ENCODE peak calls at places on chromosomes 12 and 14, in four cellular contexts. K, Q, W and T are unnamed samples.
A peak's percentile ranks its signal among the peaks of the same experiment; 100 is the strongest.

GRCh38 chr14:79965896-79966295 is 245.4 kb downstream of the DIO2 start:
- ATAC-seq in K (no peak), Q (no peak), W (no peak), T (no peak)

GRCh38 chr12:118608770-118609344 is 232.5 kb downstream of the SUDS3 start:
- ATAC-seq in K (no peak), Q (no peak), W (no peak), T (no peak)

GRCh38 chr12:104846056-104846762 is 111.9 kb downstream of the SLC41A2 start:
- ATAC-seq in K (no peak), Q (no peak), W (no peak), T (no peak)

GRCh38 chr12:40188558-40189320 is 36.1 kb upstream of the LRRK2 start:
- ATAC-seq in K (no peak), Q (no peak), W (no peak), T (no peak)

GRCh38 chr14:23028800-23029199 is 5.9 kb downstream of the PSMB5 start:
- ATAC-seq in K (no peak), Q (no peak), W (peak; percentile 33), T (no peak)

GRCh38 chr12:31736472-31736871 is 7.7 kb upstream of the AMN1 start:
- ATAC-seq in K (peak; percentile 77), Q (peak; percentile 76), W (peak; percentile 72), T (no peak)

GRCh38 chr12:10068634-10069033 is 30.2 kb downstream of the CLEC1A start:
- ATAC-seq in K (no peak), Q (no peak), W (no peak), T (peak; percentile 32)

GRCh38 chr12:96438330-96438729 is 38.1 kb upstream of the CDK17 start:
- ATAC-seq in K (no peak), Q (no peak), W (no peak), T (no peak)

GRCh38 chr12:131598717-131599116 is 112.2 kb upstream of the SFSWAP start:
- ATAC-seq in K (peak; percentile 87), Q (no peak), W (no peak), T (no peak)

GRCh38 chr12:56996793-56997545 is 9.4 kb downstream of the ZBTB39 start:
- ATAC-seq in K (peak; percentile 11), Q (no peak), W (no peak), T (peak; percentile 44)

GRCh38 chr12:74412607-74413230 is 124.9 kb upstream of the ATXN7L3B start:
- ATAC-seq in K (no peak), Q (no peak), W (peak; percentile 48), T (no peak)

GRCh38 chr12:34119366-34119765 is 97.1 kb downstream of the ALG10 start:
- ATAC-seq in K (no peak), Q (no peak), W (no peak), T (no peak)

GRCh38 chr12:60101715-60102114 is 505.9 kb downstream of the SLC16A7 start:
- ATAC-seq in K (no peak), Q (no peak), W (no peak), T (no peak)

GRCh38 chr12:49557917-49558215 is 10.1 kb downstream of the MCRS1 start:
- ATAC-seq in K (no peak), Q (peak; percentile 49), W (no peak), T (no peak)

GRCh38 chr12:101823039-101823438 is 7.7 kb downstream of the GNPTAB start:
- ATAC-seq in K (no peak), Q (no peak), W (no peak), T (no peak)

GRCh38 chr12:69908208-69908607 is 83.2 kb downstream of the MYRFL start:
- ATAC-seq in K (no peak), Q (no peak), W (no peak), T (no peak)

GRCh38 chr14:88546621-88547385 is 8.0 kb downstream of the PTPN21 start:
- ATAC-seq in K (no peak), Q (no peak), W (no peak), T (no peak)

GRCh38 chr12:128662106-128662505 is 161.7 kb downstream of the SLC15A4 start:
- ATAC-seq in K (no peak), Q (no peak), W (no peak), T (no peak)

GRCh38 chr12:12671850-12672660 is 23.9 kb downstream of the GPR19 start:
- ATAC-seq in K (no peak), Q (no peak), W (peak; percentile 7), T (no peak)

GRCh38 chr12:65139389-65139788 is 18.3 kb upstream of the WIF1 start:
- ATAC-seq in K (no peak), Q (no peak), W (no peak), T (no peak)

GRCh38 chr12:726281-727140 is 25.9 kb upstream of the WNK1 start:
- ATAC-seq in K (no peak), Q (peak; percentile 70), W (no peak), T (no peak)

GRCh38 chr14:92692822-92693226 is 55.6 kb downstream of the LGMN start:
- ATAC-seq in K (no peak), Q (no peak), W (peak; percentile 26), T (peak; percentile 44)

GRCh38 chr12:87427770-87428169 is 601.4 kb downstream of the C12orf50 start:
- ATAC-seq in K (no peak), Q (no peak), W (no peak), T (no peak)

DNA sequence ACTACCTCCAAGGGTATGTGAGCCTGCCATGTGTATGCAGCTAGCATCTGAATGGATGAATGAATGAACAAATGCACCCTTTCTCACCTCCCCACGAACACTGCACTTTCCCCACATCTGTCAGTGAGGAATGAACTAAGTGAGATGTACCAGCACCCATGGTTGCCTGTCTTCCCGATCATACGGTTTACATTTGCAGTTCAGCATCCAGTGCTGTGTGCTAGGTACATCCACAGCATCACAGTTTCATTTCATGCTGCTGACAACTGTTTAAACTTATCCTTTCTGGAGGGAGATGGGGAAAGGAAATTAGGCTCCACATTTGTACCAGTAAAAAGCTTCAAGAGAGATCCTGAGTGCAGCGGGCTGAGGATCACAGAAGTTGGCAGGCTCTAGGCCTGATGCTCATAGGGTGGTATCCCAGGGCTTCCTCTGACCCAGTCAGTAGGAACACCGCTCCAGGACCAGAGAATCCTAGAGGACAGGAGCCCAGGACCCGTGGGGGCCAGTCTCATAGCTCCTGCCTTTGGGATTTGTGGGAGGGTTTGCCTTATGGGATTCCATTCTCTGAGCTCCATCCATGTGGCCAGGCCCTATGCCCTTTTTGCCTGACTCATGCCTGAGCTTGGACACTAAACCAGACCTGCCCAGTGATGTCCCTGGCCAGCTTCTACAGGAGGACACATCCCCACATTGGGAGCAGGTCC is 294.5 kb downstream of the CACNA1C start:
- ATAC-seq in K (no peak), Q (no peak), W (no peak), T (no peak)
- H3K27ac ChIP-seq in K (no peak overlapping the region), Q (no peak overlapping the region), W (no peak overlapping the region), T (no peak overlapping the region)

GRCh38 chr12:79677667-79678066 is 13.1 kb downstream of the PAWR start:
- ATAC-seq in K (no peak), Q (no peak), W (no peak), T (no peak)

GRCh38 chr12:79674629-79675028 is 16.1 kb downstream of the PAWR start:
- ATAC-seq in K (no peak), Q (no peak), W (peak; percentile 28), T (no peak)

GRCh38 chr12:79673334-79673733 is 17.4 kb downstream of the PAWR start:
- ATAC-seq in K (no peak), Q (no peak), W (peak; percentile 29), T (no peak)

GRCh38 chr12:79678306-79678705 is 12.5 kb downstream of the PAWR start:
- ATAC-seq in K (no peak), Q (no peak), W (no peak), T (no peak)

GRCh38 chr12:79676579-79676978 is 14.2 kb downstream of the PAWR start:
- ATAC-seq in K (no peak), Q (no peak), W (peak; percentile 9), T (no peak)
- TF ChIP-seq EP300 in K (no peak), Q (no peak), W (no peak), T (no peak)

GRCh38 chr12:124464830-124465229 is 102.6 kb downstream of the NCOR2 start:
- ATAC-seq in K (peak; percentile 79), Q (no peak), W (no peak), T (no peak)

GRCh38 chr12:124464062-124464461 is 103.3 kb downstream of the NCOR2 start:
- ATAC-seq in K (no peak), Q (no peak), W (no peak), T (no peak)

GRCh38 chr12:124469193-124469888 is 98.1 kb downstream of the NCOR2 start:
- ATAC-seq in K (no peak), Q (no peak), W (no peak), T (no peak)

GRCh38 chr12:124465473-124465872 is 101.9 kb downstream of the NCOR2 start:
- ATAC-seq in K (no peak), Q (no peak), W (no peak), T (no peak)

GRCh38 chr12:124466200-124467128 is 100.9 kb downstream of the NCOR2 start:
- ATAC-seq in K (peak; percentile 38), Q (peak; percentile 46), W (peak; percentile 99), T (peak; percentile 62)
- H3K4me3 ChIP-seq in K (no peak overlapping the region), Q (no peak overlapping the region), W (no peak overlapping the region), T (no peak overlapping the region)

GRCh38 chr14:50766338-50766886 is 64.5 kb downstream of the NIN start:
- ATAC-seq in K (no peak), Q (no peak), W (no peak), T (no peak)
- H3K27ac ChIP-seq in K (no peak overlapping the region), Q (no peak overlapping the region), W (no peak overlapping the region), T (peak overlapping the region; percentile 57)

GRCh38 chr14:73759183-73759713 is 45.1 kb upstream of the PNMA1 start:
- ATAC-seq in K (peak; percentile 25), Q (peak; percentile 12), W (no peak), T (peak; percentile 26)

GRCh38 chr14:73761621-73762355 is 47.6 kb upstream of the PNMA1 start:
- ATAC-seq in K (no peak), Q (no peak), W (peak; percentile 1), T (no peak)

GRCh38 chr14:73760598-73761586 is 46.7 kb upstream of the PNMA1 start:
- ATAC-seq in K (no peak), Q (no peak), W (peak; percentile 5), T (no peak)

GRCh38 chr14:73758392-73759182 is 44.4 kb upstream of the PNMA1 start:
- ATAC-seq in K (peak; percentile 54), Q (peak; percentile 44), W (peak; percentile 7), T (no peak)

GRCh38 chr14:73759714-73760597 is 45.8 kb upstream of the PNMA1 start:
- ATAC-seq in K (peak; percentile 81), Q (peak; percentile 82), W (peak; percentile 71), T (peak; percentile 90)
- TF ChIP-seq EP300 in K (peak; percentile 19), Q (peak; percentile 41), W (peak; percentile 48), T (no peak)

GRCh38 chr12:102961488-102961801 is 4.0 kb downstream of the ASCL1 start:
- ATAC-seq in K (no peak), Q (no peak), W (no peak), T (no peak)
- H3K4me3 ChIP-seq in K (no peak overlapping the region), Q (no peak overlapping the region), W (no peak overlapping the region), T (no peak overlapping the region)